ENCODE peak calls at places on chromosomes 3 and 15, in six cellular contexts. One of them, this sample, is unnamed. For H3K27me3, the result is how much of the 10 kb centered on the place peaks cover.

GRCh38 chr15:29272219-29272618 is 2.6 kb upstream of the NSMCE3 start:
- DNase-seq in HCT116: no peak
- DNase-seq in IMR-90: no peak
- DNase-seq in spleen: no peak
- DNase-seq in CD4-positive, alpha-beta T cell: no peak
- DNase-seq in body of pancreas: no peak
- DNase-seq in this sample: no peak

GRCh38 chr3:140424211-140424610 is 253.7 kb upstream of the TRIM42 start:
- DNase-seq in HCT116: no peak
- DNase-seq in IMR-90: no peak
- DNase-seq in spleen: no peak
- DNase-seq in body of pancreas: no peak
- DNase-seq in CD4-positive, alpha-beta T cell: no peak
- DNase-seq in this sample: no peak

GRCh38 chr15:65991721-65992472 is 122.6 kb downstream of the RAB11A start:
- DNase-seq in CD4-positive, alpha-beta T cell: no peak
- DNase-seq in IMR-90: no peak
- DNase-seq in spleen: no peak
- DNase-seq in body of pancreas: no peak
- DNase-seq in HCT116: no peak
- DNase-seq in this sample: no peak

GRCh38 chr3:167497903-167498302 is 24.1 kb upstream of the SERPINI2 start:
- DNase-seq in body of pancreas: no peak
- DNase-seq in CD4-positive, alpha-beta T cell: no peak
- DNase-seq in IMR-90: no peak
- DNase-seq in spleen: no peak
- DNase-seq in HCT116: no peak
- DNase-seq in this sample: no peak

GRCh38 chr15:60803059-60803458 is 324.1 kb upstream of the ICE2 start:
- DNase-seq in IMR-90: no peak
- DNase-seq in CD4-positive, alpha-beta T cell: no peak
- DNase-seq in HCT116: no peak
- DNase-seq in body of pancreas: no peak
- DNase-seq in spleen: no peak
- DNase-seq in this sample: no peak

GRCh38 chr3:106386050-106386449 is 517.2 kb upstream of the CBLB start:
- DNase-seq in CD4-positive, alpha-beta T cell: no peak
- DNase-seq in body of pancreas: no peak
- DNase-seq in HCT116: no peak
- DNase-seq in IMR-90: no peak
- DNase-seq in spleen: no peak
- DNase-seq in this sample: no peak

GRCh38 chr3:151085227-151085888 is at the start of gene MED12L:
- DNase-seq in CD4-positive, alpha-beta T cell: no peak
- DNase-seq in IMR-90: peak
- DNase-seq in spleen: peak
- DNase-seq in HCT116: peak
- DNase-seq in body of pancreas: peak
- DNase-seq in this sample: peak

GRCh38 chr3:79473993-79474392 is 293.8 kb downstream of the ROBO1 start:
- DNase-seq in body of pancreas: no peak
- DNase-seq in spleen: no peak
- DNase-seq in CD4-positive, alpha-beta T cell: no peak
- DNase-seq in IMR-90: no peak
- DNase-seq in HCT116: no peak
- DNase-seq in this sample: no peak

GRCh38 chr15:25947336-25948080 is 84.4 kb upstream of the ATP10A start:
- DNase-seq in CD4-positive, alpha-beta T cell: no peak
- DNase-seq in IMR-90: peak
- DNase-seq in HCT116: no peak
- DNase-seq in body of pancreas: peak
- DNase-seq in spleen: no peak
- DNase-seq in this sample: no peak

GRCh38 chr15:77019476-77020331 is 24.8 kb downstream of the PSTPIP1 start:
- DNase-seq in CD4-positive, alpha-beta T cell: no peak
- DNase-seq in spleen: peak
- DNase-seq in HCT116: no peak
- DNase-seq in IMR-90: peak
- DNase-seq in body of pancreas: no peak
- DNase-seq in this sample: peak

GRCh38 chr3:120153294-120153693 is 59.0 kb upstream of the GSK3B start:
- DNase-seq in CD4-positive, alpha-beta T cell: no peak
- DNase-seq in body of pancreas: no peak
- DNase-seq in IMR-90: peak
- DNase-seq in spleen: no peak
- DNase-seq in HCT116: no peak
- DNase-seq in this sample: no peak

GRCh38 chr3:133821767-133822638 is 16.4 kb downstream of the SRPRB start:
- DNase-seq in body of pancreas: peak
- DNase-seq in CD4-positive, alpha-beta T cell: no peak
- DNase-seq in IMR-90: peak
- DNase-seq in HCT116: peak
- DNase-seq in spleen: no peak
- DNase-seq in this sample: no peak

GRCh38 chr3:149247929-149248691 is 26.5 kb upstream of the CP start:
- DNase-seq in HCT116: no peak
- DNase-seq in IMR-90: peak
- DNase-seq in CD4-positive, alpha-beta T cell: no peak
- DNase-seq in body of pancreas: peak
- DNase-seq in spleen: no peak
- DNase-seq in this sample: no peak

GRCh38 chr3:11236588-11237461 is 35.4 kb upstream of the ATG7 start:
- DNase-seq in body of pancreas: peak
- DNase-seq in HCT116: peak
- DNase-seq in IMR-90: peak
- DNase-seq in CD4-positive, alpha-beta T cell: peak
- DNase-seq in spleen: peak
- DNase-seq in this sample: peak

GRCh38 chr3:149771652-149772271 is 19.5 kb upstream of the COMMD2 start:
- DNase-seq in spleen: no peak
- DNase-seq in CD4-positive, alpha-beta T cell: peak
- DNase-seq in body of pancreas: peak
- DNase-seq in HCT116: peak
- DNase-seq in IMR-90: peak
- DNase-seq in this sample: peak

GRCh38 chr3:172561894-172562664 is 38.8 kb upstream of the TNFSF10 start:
- DNase-seq in body of pancreas: no peak
- DNase-seq in IMR-90: no peak
- DNase-seq in HCT116: no peak
- DNase-seq in CD4-positive, alpha-beta T cell: no peak
- DNase-seq in spleen: no peak
- DNase-seq in this sample: no peak

GRCh38 chr3:146308682-146309081 is 57.8 kb upstream of the PLSCR4 start:
- DNase-seq in HCT116: no peak
- DNase-seq in body of pancreas: no peak
- DNase-seq in IMR-90: peak
- DNase-seq in CD4-positive, alpha-beta T cell: no peak
- DNase-seq in spleen: no peak
- DNase-seq in this sample: no peak

GRCh38 chr3:45180051-45180450 is 33.9 kb upstream of the CDCP1 start:
- DNase-seq in CD4-positive, alpha-beta T cell: no peak
- DNase-seq in HCT116: no peak
- DNase-seq in body of pancreas: no peak
- DNase-seq in spleen: peak
- DNase-seq in IMR-90: peak
- DNase-seq in this sample: no peak

GRCh38 chr15:76341366-76342045 is 4.9 kb downstream of the ISL2 start:
- DNase-seq in CD4-positive, alpha-beta T cell: no peak
- DNase-seq in IMR-90: no peak
- DNase-seq in spleen: no peak
- DNase-seq in body of pancreas: peak
- DNase-seq in HCT116: no peak
- DNase-seq in this sample: no peak

GRCh38 chr3:182111967-182112366 is 400.2 kb downstream of the SOX2 start:
- DNase-seq in spleen: no peak
- DNase-seq in IMR-90: no peak
- DNase-seq in CD4-positive, alpha-beta T cell: no peak
- DNase-seq in HCT116: no peak
- DNase-seq in body of pancreas: no peak
- DNase-seq in this sample: no peak

GRCh38 chr3:56826831-56827722 is 25.3 kb upstream of the ARHGEF3 start:
- DNase-seq in spleen: no peak
- DNase-seq in CD4-positive, alpha-beta T cell: no peak
- DNase-seq in IMR-90: peak
- DNase-seq in HCT116: no peak
- DNase-seq in body of pancreas: no peak
- DNase-seq in this sample: no peak
- TF ChIP-seq CTCF in spleen: no peak
- TF ChIP-seq CTCF in CD4-positive, alpha-beta T cell: no peak
- TF ChIP-seq CTCF in IMR-90: no peak
- TF ChIP-seq CTCF in HCT116: no peak
- TF ChIP-seq CTCF in body of pancreas: no peak
- TF ChIP-seq CTCF in this sample: no peak

GRCh38 chr3:127427666-127428065 is 139.8 kb upstream of the PRR20G start:
- DNase-seq in body of pancreas: no peak
- DNase-seq in CD4-positive, alpha-beta T cell: no peak
- DNase-seq in IMR-90: no peak
- DNase-seq in HCT116: no peak
- DNase-seq in spleen: peak
- DNase-seq in this sample: no peak

GRCh38 chr3:127427169-127427655 is 139.4 kb upstream of the PRR20G start:
- DNase-seq in HCT116: no peak
- DNase-seq in spleen: peak
- DNase-seq in IMR-90: no peak
- DNase-seq in body of pancreas: no peak
- DNase-seq in CD4-positive, alpha-beta T cell: no peak
- DNase-seq in this sample: no peak

GRCh38 chr3:127425505-127426443 is 137.9 kb upstream of the PRR20G start:
- DNase-seq in HCT116: no peak
- DNase-seq in body of pancreas: no peak
- DNase-seq in CD4-positive, alpha-beta T cell: no peak
- DNase-seq in IMR-90: no peak
- DNase-seq in spleen: peak
- DNase-seq in this sample: no peak

GRCh38 chr3:127424766-127425504 is 137.1 kb upstream of the PRR20G start:
- DNase-seq in IMR-90: no peak
- DNase-seq in CD4-positive, alpha-beta T cell: no peak
- DNase-seq in body of pancreas: no peak
- DNase-seq in HCT116: no peak
- DNase-seq in spleen: peak
- DNase-seq in this sample: no peak

GRCh38 chr3:127426444-127427168 is 138.8 kb upstream of the PRR20G start:
- DNase-seq in CD4-positive, alpha-beta T cell: no peak
- DNase-seq in spleen: peak
- DNase-seq in IMR-90: no peak
- DNase-seq in HCT116: no peak
- DNase-seq in body of pancreas: no peak
- DNase-seq in this sample: no peak
- H3K27me3 ChIP-seq in CD4-positive, alpha-beta T cell: under half
- H3K27me3 ChIP-seq in spleen: under half
- H3K27me3 ChIP-seq in IMR-90: under half
- H3K27me3 ChIP-seq in HCT116: under half
- H3K27me3 ChIP-seq in body of pancreas: under half
- H3K27me3 ChIP-seq in this sample: under half

DNA sequence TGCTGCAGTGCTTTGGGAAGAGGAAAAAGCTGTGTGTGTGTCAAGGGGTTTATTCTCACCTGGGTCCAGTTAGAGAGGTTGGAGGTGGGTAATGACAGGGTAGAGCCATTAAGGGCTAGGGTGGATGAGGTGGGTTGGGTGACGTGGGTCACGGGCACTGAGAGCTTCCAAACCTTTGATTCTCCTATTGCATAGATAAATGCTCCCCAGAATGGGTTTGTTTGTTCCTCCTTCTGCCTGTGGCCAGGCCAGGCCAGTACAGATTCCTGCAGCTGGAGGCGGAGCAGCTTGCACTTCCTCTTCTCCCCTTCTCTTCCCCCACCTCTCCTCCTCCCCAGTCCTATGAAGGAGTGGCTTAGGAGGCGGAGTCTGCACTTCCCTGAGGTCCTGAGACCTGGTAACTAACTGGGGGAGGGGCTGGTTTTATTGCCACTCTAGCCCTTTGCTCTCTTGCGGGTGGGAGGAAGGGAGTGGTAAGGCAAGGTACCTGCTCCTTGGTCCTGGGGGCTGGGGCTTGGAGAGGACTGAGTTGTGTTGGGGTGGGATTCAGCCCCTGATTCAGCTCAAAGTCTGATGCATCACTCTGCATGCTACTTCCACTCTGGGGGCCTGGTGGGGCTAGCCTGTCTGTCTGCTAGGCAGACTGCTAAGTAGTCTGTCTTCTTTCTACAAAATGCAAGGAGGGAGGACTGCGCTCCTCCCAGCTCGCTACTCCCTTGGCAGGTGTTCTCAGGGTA is 3.5 kb downstream of the SPINT1 start:
- DNase-seq in IMR-90: peak
- DNase-seq in spleen: peak
- DNase-seq in CD4-positive, alpha-beta T cell: no peak
- DNase-seq in body of pancreas: peak
- DNase-seq in HCT116: no peak
- DNase-seq in this sample: no peak
- TF ChIP-seq CTCF in IMR-90: no peak
- TF ChIP-seq CTCF in spleen: no peak
- TF ChIP-seq CTCF in CD4-positive, alpha-beta T cell: no peak
- TF ChIP-seq CTCF in body of pancreas: peak
- TF ChIP-seq CTCF in HCT116: no peak
- TF ChIP-seq CTCF in this sample: no peak

GRCh38 chr15:70133781-70134180 is 36.1 kb upstream of the TLE3 start:
- DNase-seq in body of pancreas: no peak
- DNase-seq in HCT116: no peak
- DNase-seq in spleen: no peak
- DNase-seq in IMR-90: no peak
- DNase-seq in CD4-positive, alpha-beta T cell: no peak
- DNase-seq in this sample: no peak

GRCh38 chr15:70133296-70133695 is 35.6 kb upstream of the TLE3 start:
- DNase-seq in HCT116: no peak
- DNase-seq in CD4-positive, alpha-beta T cell: no peak
- DNase-seq in body of pancreas: peak
- DNase-seq in IMR-90: no peak
- DNase-seq in spleen: no peak
- DNase-seq in this sample: no peak

GRCh38 chr15:70128757-70129140 is 31.0 kb upstream of the TLE3 start:
- DNase-seq in spleen: no peak
- DNase-seq in body of pancreas: no peak
- DNase-seq in CD4-positive, alpha-beta T cell: no peak
- DNase-seq in HCT116: no peak
- DNase-seq in IMR-90: no peak
- DNase-seq in this sample: no peak

GRCh38 chr15:70132571-70132970 is 34.9 kb upstream of the TLE3 start:
- DNase-seq in IMR-90: no peak
- DNase-seq in body of pancreas: no peak
- DNase-seq in spleen: no peak
- DNase-seq in CD4-positive, alpha-beta T cell: no peak
- DNase-seq in HCT116: no peak
- DNase-seq in this sample: no peak

GRCh38 chr15:70132148-70132547 is 34.4 kb upstream of the TLE3 start:
- DNase-seq in CD4-positive, alpha-beta T cell: no peak
- DNase-seq in HCT116: no peak
- DNase-seq in body of pancreas: no peak
- DNase-seq in IMR-90: peak
- DNase-seq in spleen: no peak
- DNase-seq in this sample: no peak
- H3K27me3 ChIP-seq in CD4-positive, alpha-beta T cell: under half
- H3K27me3 ChIP-seq in HCT116: under half
- H3K27me3 ChIP-seq in body of pancreas: under half
- H3K27me3 ChIP-seq in IMR-90: half or more
- H3K27me3 ChIP-seq in spleen: under half
- H3K27me3 ChIP-seq in this sample: under half

GRCh38 chr3:64179249-64179648 is 46.0 kb downstream of the PRICKLE2 start:
- DNase-seq in IMR-90: no peak
- DNase-seq in CD4-positive, alpha-beta T cell: no peak
- DNase-seq in HCT116: no peak
- DNase-seq in body of pancreas: no peak
- DNase-seq in spleen: no peak
- DNase-seq in this sample: no peak
- TF ChIP-seq CTCF in IMR-90: no peak
- TF ChIP-seq CTCF in CD4-positive, alpha-beta T cell: no peak
- TF ChIP-seq CTCF in HCT116: no peak
- TF ChIP-seq CTCF in body of pancreas: no peak
- TF ChIP-seq CTCF in spleen: no peak
- TF ChIP-seq CTCF in this sample: no peak

This sample was measured in CD8-positive, alpha-beta T cell.